ENCODE peak calls at places on chromosome 9, in five cellular contexts. H is GM12878, B is WTC11, G is A549, Y is SK-N-SH. C is an unnamed sample.
A peak's percentile ranks its signal among the peaks of the same experiment; 100 is the strongest.

GRCh38 chr9:113516840-113517577 is 53.5 kb downstream of the RGS3 start:
- DNase-seq in H (peak; percentile 98), B (no peak), G (no peak), Y (no peak), C (no peak)

GRCh38 chr9:114085404-114085803 is 7.3 kb upstream of the AMBP start:
- DNase-seq in H (no peak), B (no peak), G (no peak), Y (no peak), C (no peak)

GRCh38 chr9:69121155-69122085 is 52.7 kb upstream of the TJP2 start:
- DNase-seq in H (no peak), B (peak; percentile 69), G (peak; percentile 33), Y (peak; percentile 86), C (peak; percentile 74)

GRCh38 chr9:129635099-129635803 is 6.7 kb downstream of the ASB6 start:
- DNase-seq in H (no peak), B (no peak), G (no peak), Y (no peak), C (no peak)

GRCh38 chr9:17775646-17776045 is 196.8 kb downstream of the SH3GL2 start:
- DNase-seq in H (no peak), B (no peak), G (no peak), Y (no peak), C (no peak)

GRCh38 chr9:77978086-77978781 is 53.4 kb downstream of the GNAQ start:
- DNase-seq in H (no peak), B (no peak), G (no peak), Y (no peak), C (peak; percentile 25)

GRCh38 chr9:70020217-70020616 is 23.4 kb upstream of the MAMDC2 start:
- DNase-seq in H (no peak), B (no peak), G (no peak), Y (no peak), C (no peak)

GRCh38 chr9:75739884-75740611 is 150.4 kb upstream of the PCSK5 start:
- DNase-seq in H (no peak), B (no peak), G (no peak), Y (no peak), C (no peak)

GRCh38 chr9:21974542-21975409 is 19.4 kb downstream of the CDKN2A start:
- DNase-seq in H (no peak), B (peak; percentile 87), G (no peak), Y (peak; percentile 79), C (peak; percentile 51)

GRCh38 chr9:31837211-31837610 is 547.2 kb upstream of the ACO1 start:
- DNase-seq in H (no peak), B (no peak), G (no peak), Y (no peak), C (no peak)

GRCh38 chr9:31840702-31841101 is 543.7 kb upstream of the ACO1 start:
- DNase-seq in H (no peak), B (no peak), G (no peak), Y (no peak), C (no peak)

GRCh38 chr9:31839273-31839672 is 545.2 kb upstream of the ACO1 start:
- DNase-seq in H (no peak), B (no peak), G (no peak), Y (no peak), C (no peak)
- TF ChIP-seq MAX in H (no peak), B (no peak), G (no peak), Y (no peak), C (no peak)

DNA sequence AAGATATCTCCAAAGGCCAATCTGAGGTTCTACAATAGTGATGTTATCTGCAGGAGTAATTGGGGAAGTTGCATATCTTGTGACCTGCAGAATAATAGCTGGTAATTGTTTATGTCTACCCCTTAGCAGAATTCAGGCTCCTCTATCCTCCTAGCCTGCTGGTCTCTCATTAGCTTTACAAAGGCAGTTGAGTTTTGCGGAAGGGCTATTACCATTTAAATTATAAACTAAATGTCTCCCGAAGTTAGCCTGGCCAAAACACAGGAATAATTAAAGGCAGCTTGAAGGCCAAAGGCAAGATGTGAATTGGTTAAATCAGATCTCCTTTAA is 168.7 kb downstream of the TTC39B start:
- DNase-seq in H (no peak), B (no peak), G (no peak), Y (no peak), C (no peak)
- TF ChIP-seq MAX in H (no peak), B (no peak), G (no peak), Y (no peak), C (no peak)

DNA sequence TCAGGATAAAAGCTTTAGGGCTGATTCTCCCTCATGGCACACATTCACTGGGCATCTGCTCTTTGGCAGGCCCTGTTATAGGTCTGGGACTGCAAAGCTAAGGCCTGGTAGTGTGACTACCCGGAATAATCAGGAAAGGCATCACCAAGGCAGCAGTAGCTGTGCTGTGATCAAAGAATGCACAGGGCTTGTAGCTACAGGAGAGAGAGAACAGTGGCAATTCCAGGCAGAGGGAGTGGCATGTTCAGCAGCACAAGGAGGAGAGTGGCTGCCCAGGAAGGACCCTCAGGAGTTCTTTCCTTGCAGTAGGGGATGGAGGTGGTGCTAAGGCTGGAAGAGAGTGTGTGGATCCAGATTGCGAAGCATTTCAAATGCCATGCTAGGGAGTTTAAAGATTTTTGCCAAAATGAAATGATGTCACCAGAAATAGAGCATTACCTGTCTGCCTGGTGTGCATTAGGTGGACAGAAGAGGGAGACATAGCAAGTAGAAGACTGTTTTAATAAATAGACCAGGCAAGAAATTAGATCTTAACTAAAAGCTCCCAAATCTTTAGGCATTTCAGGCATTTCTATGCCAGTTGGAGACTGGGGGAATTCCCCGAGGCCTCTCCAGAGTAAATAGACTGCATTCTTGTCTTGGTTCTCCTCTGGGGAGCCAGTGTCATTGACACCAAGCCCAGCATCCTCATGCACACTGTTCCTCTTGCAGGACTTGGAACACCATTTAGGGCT is 69.1 kb downstream of the GPR21 start:
- DNase-seq in H (no peak), B (no peak), G (no peak), Y (no peak), C (peak; percentile 20)
- TF ChIP-seq MAX in H (no peak), B (no peak), G (no peak), Y (no peak), C (no peak)

GRCh38 chr9:6562194-6562593 is 83.3 kb downstream of the GLDC start:
- DNase-seq in H (no peak), B (no peak), G (no peak), Y (no peak), C (no peak)

GRCh38 chr9:6563036-6563435 is 82.5 kb downstream of the GLDC start:
- DNase-seq in H (no peak), B (no peak), G (no peak), Y (no peak), C (peak; percentile 35)

GRCh38 chr9:6552738-6553121 is 92.8 kb downstream of the GLDC start:
- DNase-seq in H (no peak), B (no peak), G (no peak), Y (no peak), C (peak; percentile 93)

GRCh38 chr9:6552033-6552737 is 93.3 kb downstream of the GLDC start:
- DNase-seq in H (no peak), B (no peak), G (no peak), Y (peak; percentile 27), C (peak; percentile 92)

GRCh38 chr9:6557883-6558282 is 87.6 kb downstream of the GLDC start:
- DNase-seq in H (no peak), B (no peak), G (no peak), Y (peak; percentile 69), C (peak; percentile 98)
- TF ChIP-seq MAX in H (no peak), B (no peak), G (no peak), Y (no peak), C (peak; percentile 40)

GRCh38 chr9:137128158-137129088 is 10.5 kb upstream of the GRIN1 start:
- DNase-seq in H (no peak), B (no peak), G (no peak), Y (peak; percentile 14), C (no peak)
- TF ChIP-seq MAX in H (no peak), B (no peak), G (peak; percentile 3), Y (no peak), C (no peak)

GRCh38 chr9:134661791-134662142 is 20.2 kb downstream of the COL5A1 start:
- DNase-seq in H (no peak), B (no peak), G (no peak), Y (peak; percentile 62), C (no peak)
- TF ChIP-seq MAX in H (no peak), B (no peak), G (no peak), Y (peak; percentile 25), C (no peak)

GRCh38 chr9:4768681-4769080 is 24.1 kb upstream of the RCL1 start:
- DNase-seq in H (no peak), B (no peak), G (no peak), Y (no peak), C (no peak)

GRCh38 chr9:4760122-4760521 is 19.1 kb upstream of the AK3 start:
- DNase-seq in H (no peak), B (no peak), G (no peak), Y (no peak), C (no peak)

GRCh38 chr9:4764033-4764432 is 23.0 kb upstream of the AK3 start:
- DNase-seq in H (no peak), B (no peak), G (no peak), Y (no peak), C (no peak)

GRCh38 chr9:4762108-4762888 is 21.3 kb upstream of the AK3 start:
- DNase-seq in H (peak; percentile 81), B (peak; percentile 84), G (peak; percentile 48), Y (peak; percentile 51), C (peak; percentile 76)

GRCh38 chr9:4762889-4763521 is 22.0 kb upstream of the AK3 start:
- DNase-seq in H (no peak), B (peak; percentile 52), G (no peak), Y (peak; percentile 16), C (peak; percentile 80)
- TF ChIP-seq MAX in H (no peak), B (peak; percentile 25), G (no peak), Y (no peak), C (no peak)

GRCh38 chr9:38008168-38009034 is 60.6 kb downstream of the SHB start:
- DNase-seq in H (peak; percentile 56), B (peak; percentile 34), G (peak; percentile 91), Y (no peak), C (peak; percentile 80)
- TF ChIP-seq MAX in H (peak; percentile 9), B (no peak), G (peak; percentile 39), Y (peak; percentile 28), C (no peak)

C was measured in endothelial cell of umbilical vein.